ENCODE peak calls at places on chromosomes 16 and 17, in ten cellular contexts. One of them, this sample, is unnamed.
A peak's percentile ranks its signal among the peaks of the same experiment; 100 is the strongest.

GRCh38 chr17:45320349-45320930 is 3.6 kb upstream of the MAP3K14 start:
- DNase-seq in prostate gland: no peak
- DNase-seq in Calu3: no peak
- DNase-seq in cardiac fibroblast: peak; percentile 63
- DNase-seq in OCI-LY7: no peak
- DNase-seq in PC-3: peak; percentile 97
- DNase-seq in HCT116: no peak
- DNase-seq in bronchial epithelial cell: no peak
- DNase-seq in endothelial cell: no peak
- DNase-seq in ascending aorta: no peak
- DNase-seq in this sample: no peak

GRCh38 chr16:50611995-50612848 is 64.0 kb downstream of the NKD1 start:
- DNase-seq in prostate gland: no peak
- DNase-seq in Calu3: no peak
- DNase-seq in cardiac fibroblast: no peak
- DNase-seq in OCI-LY7: no peak
- DNase-seq in PC-3: no peak
- DNase-seq in HCT116: no peak
- DNase-seq in bronchial epithelial cell: no peak
- DNase-seq in endothelial cell: no peak
- DNase-seq in ascending aorta: no peak
- DNase-seq in this sample: no peak

GRCh38 chr16:57866529-57866918 is 64.2 kb upstream of the KIFC3 start:
- DNase-seq in prostate gland: no peak
- DNase-seq in Calu3: no peak
- DNase-seq in cardiac fibroblast: no peak
- DNase-seq in OCI-LY7: no peak
- DNase-seq in PC-3: no peak
- DNase-seq in HCT116: no peak
- DNase-seq in bronchial epithelial cell: peak; percentile 79
- DNase-seq in endothelial cell: no peak
- DNase-seq in ascending aorta: no peak
- DNase-seq in this sample: no peak

GRCh38 chr17:6556121-6557039 is at the start of gene PITPNM3:
- DNase-seq in prostate gland: no peak
- DNase-seq in Calu3: peak; percentile 39
- DNase-seq in cardiac fibroblast: no peak
- DNase-seq in OCI-LY7: no peak
- DNase-seq in PC-3: peak; percentile 38
- DNase-seq in HCT116: no peak
- DNase-seq in bronchial epithelial cell: no peak
- DNase-seq in endothelial cell: peak; percentile 25
- DNase-seq in ascending aorta: no peak
- DNase-seq in this sample: no peak

GRCh38 chr16:13780841-13781553 is 139.0 kb upstream of the ERCC4 start:
- DNase-seq in prostate gland: no peak
- DNase-seq in Calu3: no peak
- DNase-seq in cardiac fibroblast: no peak
- DNase-seq in OCI-LY7: no peak
- DNase-seq in PC-3: no peak
- DNase-seq in HCT116: no peak
- DNase-seq in bronchial epithelial cell: no peak
- DNase-seq in endothelial cell: no peak
- DNase-seq in ascending aorta: no peak
- DNase-seq in this sample: no peak

GRCh38 chr17:66462010-66462409 is 159.6 kb downstream of the PRKCA start:
- DNase-seq in prostate gland: no peak
- DNase-seq in Calu3: no peak
- DNase-seq in cardiac fibroblast: no peak
- DNase-seq in OCI-LY7: no peak
- DNase-seq in PC-3: no peak
- DNase-seq in HCT116: no peak
- DNase-seq in bronchial epithelial cell: no peak
- DNase-seq in endothelial cell: no peak
- DNase-seq in ascending aorta: no peak
- DNase-seq in this sample: no peak

GRCh38 chr17:56976941-56977570 is 875 bp upstream of the SCPEP1 start:
- DNase-seq in prostate gland: no peak
- DNase-seq in Calu3: no peak
- DNase-seq in cardiac fibroblast: peak; percentile 17
- DNase-seq in OCI-LY7: no peak
- DNase-seq in PC-3: no peak
- DNase-seq in HCT116: no peak
- DNase-seq in bronchial epithelial cell: no peak
- DNase-seq in endothelial cell: no peak
- DNase-seq in ascending aorta: no peak
- DNase-seq in this sample: no peak

GRCh38 chr17:75518201-75518600 is 1.9 kb downstream of the TSEN54 start:
- DNase-seq in prostate gland: no peak
- DNase-seq in Calu3: no peak
- DNase-seq in cardiac fibroblast: no peak
- DNase-seq in OCI-LY7: peak; percentile 61
- DNase-seq in PC-3: no peak
- DNase-seq in HCT116: no peak
- DNase-seq in bronchial epithelial cell: no peak
- DNase-seq in endothelial cell: no peak
- DNase-seq in ascending aorta: no peak
- DNase-seq in this sample: no peak

GRCh38 chr16:77190478-77191258 is at the start of gene MON1B:
- DNase-seq in prostate gland: peak; percentile 98
- DNase-seq in Calu3: peak; percentile 97
- DNase-seq in cardiac fibroblast: peak; percentile 99
- DNase-seq in OCI-LY7: peak; percentile 97
- DNase-seq in PC-3: peak; percentile 94
- DNase-seq in HCT116: peak; percentile 98
- DNase-seq in bronchial epithelial cell: peak; percentile 98
- DNase-seq in endothelial cell: peak; percentile 89
- DNase-seq in ascending aorta: peak; percentile 99
- DNase-seq in this sample: peak; percentile 97
- TF ChIP-seq CTCF in prostate gland: no peak
- TF ChIP-seq CTCF in Calu3: no peak
- TF ChIP-seq CTCF in cardiac fibroblast: peak; percentile 1
- TF ChIP-seq CTCF in OCI-LY7: no peak
- TF ChIP-seq CTCF in PC-3: no peak
- TF ChIP-seq CTCF in HCT116: no peak
- TF ChIP-seq CTCF in bronchial epithelial cell: no peak
- TF ChIP-seq CTCF in endothelial cell: no peak
- TF ChIP-seq CTCF in ascending aorta: peak; percentile 21
- TF ChIP-seq CTCF in this sample: no peak

GRCh38 chr16:89383095-89384003 is 107.0 kb downstream of the ANKRD11 start:
- DNase-seq in prostate gland: peak; percentile 40
- DNase-seq in Calu3: peak; percentile 74
- DNase-seq in cardiac fibroblast: peak; percentile 50
- DNase-seq in OCI-LY7: no peak
- DNase-seq in PC-3: peak; percentile 78
- DNase-seq in HCT116: no peak
- DNase-seq in bronchial epithelial cell: peak; percentile 76
- DNase-seq in endothelial cell: peak; percentile 37
- DNase-seq in ascending aorta: no peak
- DNase-seq in this sample: no peak
- TF ChIP-seq CTCF in prostate gland: no peak
- TF ChIP-seq CTCF in Calu3: no peak
- TF ChIP-seq CTCF in cardiac fibroblast: peak; percentile 0
- TF ChIP-seq CTCF in OCI-LY7: no peak
- TF ChIP-seq CTCF in PC-3: no peak
- TF ChIP-seq CTCF in HCT116: no peak
- TF ChIP-seq CTCF in bronchial epithelial cell: no peak
- TF ChIP-seq CTCF in endothelial cell: no peak
- TF ChIP-seq CTCF in ascending aorta: no peak
- TF ChIP-seq CTCF in this sample: no peak

GRCh38 chr17:43365356-43365755 is 33.4 kb upstream of the ARL4D start:
- DNase-seq in prostate gland: no peak
- DNase-seq in Calu3: no peak
- DNase-seq in cardiac fibroblast: no peak
- DNase-seq in OCI-LY7: no peak
- DNase-seq in PC-3: no peak
- DNase-seq in HCT116: no peak
- DNase-seq in bronchial epithelial cell: no peak
- DNase-seq in endothelial cell: no peak
- DNase-seq in ascending aorta: no peak
- DNase-seq in this sample: no peak
- TF ChIP-seq CTCF in prostate gland: no peak
- TF ChIP-seq CTCF in Calu3: peak; percentile 46
- TF ChIP-seq CTCF in cardiac fibroblast: peak; percentile 19
- TF ChIP-seq CTCF in OCI-LY7: no peak
- TF ChIP-seq CTCF in PC-3: peak; percentile 19
- TF ChIP-seq CTCF in HCT116: no peak
- TF ChIP-seq CTCF in bronchial epithelial cell: peak; percentile 1
- TF ChIP-seq CTCF in endothelial cell: peak; percentile 34
- TF ChIP-seq CTCF in ascending aorta: no peak
- TF ChIP-seq CTCF in this sample: no peak

GRCh38 chr16:69176033-69176780 is 10.8 kb upstream of the SNTB2 start:
- DNase-seq in prostate gland: no peak
- DNase-seq in Calu3: no peak
- DNase-seq in cardiac fibroblast: peak; percentile 64
- DNase-seq in OCI-LY7: no peak
- DNase-seq in PC-3: no peak
- DNase-seq in HCT116: no peak
- DNase-seq in bronchial epithelial cell: no peak
- DNase-seq in endothelial cell: no peak
- DNase-seq in ascending aorta: peak; percentile 63
- DNase-seq in this sample: no peak
- TF ChIP-seq CTCF in prostate gland: no peak
- TF ChIP-seq CTCF in Calu3: no peak
- TF ChIP-seq CTCF in cardiac fibroblast: no peak
- TF ChIP-seq CTCF in OCI-LY7: no peak
- TF ChIP-seq CTCF in PC-3: no peak
- TF ChIP-seq CTCF in HCT116: no peak
- TF ChIP-seq CTCF in bronchial epithelial cell: no peak
- TF ChIP-seq CTCF in endothelial cell: no peak
- TF ChIP-seq CTCF in ascending aorta: no peak
- TF ChIP-seq CTCF in this sample: no peak

GRCh38 chr17:20852541-20853370 is 190.1 kb downstream of the USP22 start:
- DNase-seq in prostate gland: peak; percentile 61
- DNase-seq in Calu3: peak; percentile 5
- DNase-seq in cardiac fibroblast: peak; percentile 24
- DNase-seq in OCI-LY7: no peak
- DNase-seq in PC-3: peak; percentile 35
- DNase-seq in HCT116: no peak
- DNase-seq in bronchial epithelial cell: peak; percentile 17
- DNase-seq in endothelial cell: peak; percentile 48
- DNase-seq in ascending aorta: no peak
- DNase-seq in this sample: no peak
- TF ChIP-seq CTCF in prostate gland: no peak
- TF ChIP-seq CTCF in Calu3: no peak
- TF ChIP-seq CTCF in cardiac fibroblast: no peak
- TF ChIP-seq CTCF in OCI-LY7: no peak
- TF ChIP-seq CTCF in PC-3: no peak
- TF ChIP-seq CTCF in HCT116: no peak
- TF ChIP-seq CTCF in bronchial epithelial cell: no peak
- TF ChIP-seq CTCF in endothelial cell: no peak
- TF ChIP-seq CTCF in ascending aorta: no peak
- TF ChIP-seq CTCF in this sample: no peak

DNA sequence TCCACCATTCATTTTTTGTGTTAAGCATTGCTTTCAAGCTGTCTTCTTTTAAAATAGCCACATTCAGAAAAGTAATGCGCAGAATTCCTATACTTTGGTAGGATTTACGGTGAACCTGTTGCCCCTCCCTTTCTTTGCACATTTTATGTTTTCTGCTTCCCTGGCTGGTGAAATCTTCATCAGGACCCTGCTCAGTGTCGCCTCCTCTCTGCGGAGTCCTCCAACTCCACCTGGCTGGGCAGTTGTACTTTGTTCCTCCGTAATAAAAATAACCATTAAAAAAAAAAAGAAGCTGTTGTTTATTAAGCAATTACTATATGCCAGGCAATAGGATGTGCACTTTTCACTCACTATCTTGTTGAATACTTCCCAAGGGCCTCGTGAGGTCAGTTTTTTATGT is 2.9 kb downstream of the UMOD start:
- DNase-seq in prostate gland: no peak
- DNase-seq in Calu3: no peak
- DNase-seq in cardiac fibroblast: no peak
- DNase-seq in OCI-LY7: no peak
- DNase-seq in PC-3: no peak
- DNase-seq in HCT116: no peak
- DNase-seq in bronchial epithelial cell: no peak
- DNase-seq in endothelial cell: no peak
- DNase-seq in ascending aorta: no peak
- DNase-seq in this sample: no peak
- TF ChIP-seq CTCF in prostate gland: no peak
- TF ChIP-seq CTCF in Calu3: no peak
- TF ChIP-seq CTCF in cardiac fibroblast: no peak
- TF ChIP-seq CTCF in OCI-LY7: peak; percentile 41
- TF ChIP-seq CTCF in PC-3: no peak
- TF ChIP-seq CTCF in HCT116: no peak
- TF ChIP-seq CTCF in bronchial epithelial cell: no peak
- TF ChIP-seq CTCF in endothelial cell: peak; percentile 24
- TF ChIP-seq CTCF in ascending aorta: no peak
- TF ChIP-seq CTCF in this sample: no peak

DNA sequence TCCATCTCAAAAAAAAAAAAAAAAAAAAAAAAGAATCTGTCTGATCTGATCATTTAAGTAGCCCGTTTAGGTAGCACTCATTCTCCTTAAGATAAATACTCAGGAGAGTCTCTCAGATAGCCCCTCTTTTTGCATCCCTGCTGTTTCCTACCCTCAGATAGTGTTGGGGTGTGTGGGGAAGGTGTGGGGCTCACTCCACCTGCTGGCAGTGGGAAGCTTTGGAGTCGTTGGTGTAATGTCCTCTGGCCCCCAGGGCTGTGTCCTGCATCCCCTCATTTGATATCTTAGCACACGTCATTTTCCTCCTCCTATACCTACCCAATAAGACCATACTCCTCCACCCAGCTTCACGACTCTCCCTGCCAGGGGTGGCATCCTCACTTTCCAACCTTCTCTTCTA is 20.5 kb upstream of the MYH10 start:
- DNase-seq in prostate gland: no peak
- DNase-seq in Calu3: no peak
- DNase-seq in cardiac fibroblast: no peak
- DNase-seq in OCI-LY7: no peak
- DNase-seq in PC-3: no peak
- DNase-seq in HCT116: no peak
- DNase-seq in bronchial epithelial cell: no peak
- DNase-seq in endothelial cell: no peak
- DNase-seq in ascending aorta: no peak
- DNase-seq in this sample: no peak
- TF ChIP-seq CTCF in prostate gland: no peak
- TF ChIP-seq CTCF in Calu3: no peak
- TF ChIP-seq CTCF in cardiac fibroblast: no peak
- TF ChIP-seq CTCF in OCI-LY7: peak; percentile 25
- TF ChIP-seq CTCF in PC-3: no peak
- TF ChIP-seq CTCF in HCT116: no peak
- TF ChIP-seq CTCF in bronchial epithelial cell: no peak
- TF ChIP-seq CTCF in endothelial cell: no peak
- TF ChIP-seq CTCF in ascending aorta: no peak
- TF ChIP-seq CTCF in this sample: peak; percentile 25

This sample was measured in GM10248.